ENCODE peak calls at places on chromosomes 16 and 17, in five cellular contexts. V is H1, Q is K562, C is HepG2, J is GM12878. N is an unnamed sample.

GRCh38 chr17:82820278-82821251 is 19.3 kb downstream of the ZNF750 start:
- DNase-seq in V (no peak), Q (no peak), C (no peak), J (no peak), N (no peak)

GRCh38 chr16:84032458-84033178 is 10.0 kb downstream of the SLC38A8 start:
- DNase-seq in V (no peak), Q (no peak), C (no peak), J (no peak), N (no peak)

GRCh38 chr17:32732296-32732642 is 144.7 kb downstream of the MYO1D start:
- DNase-seq in V (no peak), Q (no peak), C (no peak), J (no peak), N (no peak)

GRCh38 chr17:50689956-50690886 is 17.5 kb downstream of the ANKRD40 start:
- DNase-seq in V (no peak), Q (no peak), C (no peak), J (no peak), N (no peak)

GRCh38 chr16:17339764-17340541 is 130.8 kb downstream of the XYLT1 start:
- DNase-seq in V (no peak), Q (no peak), C (no peak), J (no peak), N (no peak)

GRCh38 chr17:30334421-30334820 is 564 bp upstream of the TMIGD1 start:
- DNase-seq in V (no peak), Q (no peak), C (no peak), J (no peak), N (no peak)

GRCh38 chr17:57915532-57915931 is 39.7 kb downstream of the CUEDC1 start:
- DNase-seq in V (no peak), Q (no peak), C (no peak), J (no peak), N (no peak)

GRCh38 chr16:84950906-84951305 is 60.4 kb downstream of the ZDHHC7 start:
- DNase-seq in V (no peak), Q (peak; percentile 62), C (peak; percentile 69), J (no peak), N (no peak)

GRCh38 chr16:14013571-14014283 is 57.4 kb upstream of the MRTFB start:
- DNase-seq in V (no peak), Q (no peak), C (peak; percentile 77), J (no peak), N (no peak)

GRCh38 chr17:3213587-3213986 is 6.1 kb downstream of the OR1A1 start:
- DNase-seq in V (no peak), Q (no peak), C (no peak), J (no peak), N (peak; percentile 31)

GRCh38 chr16:2532494-2533141 is 1.4 kb upstream of the CEMP1 start:
- DNase-seq in V (peak; percentile 86), Q (peak; percentile 56), C (peak; percentile 66), J (peak; percentile 39), N (peak; percentile 64)

GRCh38 chr17:539766-540165 is 174.9 kb downstream of the VPS53 start:
- DNase-seq in V (no peak), Q (no peak), C (no peak), J (no peak), N (no peak)

GRCh38 chr17:66636111-66636510 is 198.8 kb upstream of the CACNG5 start:
- DNase-seq in V (no peak), Q (no peak), C (no peak), J (no peak), N (no peak)

GRCh38 chr16:27323781-27324561 is 10.2 kb downstream of the IL4R start:
- DNase-seq in V (no peak), Q (no peak), C (no peak), J (no peak), N (no peak)

GRCh38 chr17:78986048-78986648 is 6.4 kb upstream of the LGALS3BP start:
- DNase-seq in V (no peak), Q (peak; percentile 72), C (peak; percentile 43), J (no peak), N (no peak)

GRCh38 chr17:27893834-27894503 is 804 bp upstream of the LYRM9 start:
- DNase-seq in V (no peak), Q (no peak), C (no peak), J (no peak), N (no peak)

GRCh38 chr17:29709861-29710849 is 87.4 kb upstream of the CORO6 start:
- DNase-seq in V (no peak), Q (no peak), C (no peak), J (no peak), N (no peak)

GRCh38 chr16:69903851-69904250 is 47.3 kb upstream of the CLEC18A start:
- DNase-seq in V (no peak), Q (no peak), C (no peak), J (no peak), N (no peak)

GRCh38 chr17:3946711-3947235 is 17.5 kb downstream of the ATP2A3 start:
- DNase-seq in V (no peak), Q (no peak), C (no peak), J (no peak), N (no peak)

GRCh38 chr17:596763-597644 is 117.6 kb downstream of the VPS53 start:
- DNase-seq in V (no peak), Q (peak; percentile 15), C (no peak), J (no peak), N (peak; percentile 75)

GRCh38 chr16:27427538-27427937 is 25.6 kb downstream of the IL21R start:
- DNase-seq in V (no peak), Q (no peak), C (no peak), J (no peak), N (no peak)

GRCh38 chr17:11493947-11494346 is 104.3 kb upstream of the DNAH9 start:
- DNase-seq in V (no peak), Q (no peak), C (no peak), J (no peak), N (no peak)

GRCh38 chr17:6279659-6280058 is 155.3 kb downstream of the AIPL1 start:
- DNase-seq in V (peak; percentile 74), Q (peak; percentile 9), C (peak; percentile 38), J (no peak), N (peak; percentile 56)

GRCh38 chr17:2025622-2026309 is 632 bp upstream of the RTN4RL1 start:
- DNase-seq in V (peak; percentile 70), Q (peak; percentile 54), C (peak; percentile 60), J (no peak), N (no peak)
- TF ChIP-seq ATF3 in V (no peak), Q (no peak), C (no peak), J (no peak), N (no peak)

GRCh38 chr16:66617728-66618127 is 13.2 kb downstream of the CMTM3 start:
- DNase-seq in V (no peak), Q (peak; percentile 84), C (no peak), J (no peak), N (no peak)
- TF ChIP-seq SRF in V (no peak), Q (no peak), C (no peak), J (no peak), N (peak; percentile 9)

GRCh38 chr16:8831450-8832382 is 34.1 kb downstream of the PMM2 start:
- DNase-seq in V (peak; percentile 80), Q (no peak), C (no peak), J (no peak), N (no peak)
- TF ChIP-seq SIN3A in V (no peak), Q (no peak), C (no peak), J (no peak), N (no peak)

GRCh38 chr17:39236383-39236927 is 10.7 kb upstream of the STAC2 start:
- DNase-seq in V (no peak), Q (peak; percentile 7), C (no peak), J (no peak), N (no peak)

GRCh38 chr17:39236981-39237441 is 11.3 kb upstream of the STAC2 start:
- DNase-seq in V (no peak), Q (peak; percentile 11), C (no peak), J (no peak), N (no peak)

GRCh38 chr17:39240631-39241030 is 14.9 kb upstream of the STAC2 start:
- DNase-seq in V (no peak), Q (no peak), C (no peak), J (no peak), N (no peak)

GRCh38 chr17:39237586-39237985 is 11.8 kb upstream of the STAC2 start:
- DNase-seq in V (no peak), Q (no peak), C (no peak), J (no peak), N (no peak)

DNA sequence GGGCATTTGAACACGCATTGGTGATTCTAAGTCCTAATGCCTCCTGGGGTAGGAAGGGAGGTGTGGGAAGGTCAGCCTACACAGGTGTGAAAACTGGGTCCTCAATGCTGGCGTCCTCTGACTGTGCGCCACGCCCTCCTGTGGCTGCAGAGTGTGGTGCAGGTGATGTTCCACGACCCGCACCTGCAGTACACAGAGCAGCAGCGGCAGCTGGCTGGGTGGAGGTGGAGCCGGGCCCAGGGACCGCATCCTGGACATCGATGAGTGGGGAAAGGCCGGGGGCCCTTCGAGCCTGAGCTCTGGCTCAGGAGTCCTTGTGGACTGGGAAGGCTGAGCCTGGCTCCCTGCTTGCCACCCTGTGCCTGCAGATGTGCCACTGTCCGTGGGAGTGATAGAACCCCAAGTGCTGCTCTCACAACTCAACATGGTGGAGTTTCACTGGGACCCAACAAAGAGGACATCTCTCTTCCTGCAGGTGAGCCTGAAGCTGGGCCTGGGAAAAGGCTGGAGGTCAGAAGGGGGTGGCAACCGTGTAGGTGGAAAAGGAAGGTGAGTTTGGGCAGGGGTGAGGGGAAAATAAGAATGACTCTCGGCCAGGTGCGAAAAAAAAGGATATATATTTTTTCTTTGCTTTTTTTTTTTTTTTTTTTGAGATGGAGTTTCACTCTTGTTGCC is 14.0 kb upstream of the STAC2 start:
- DNase-seq in V (peak; percentile 94), Q (peak; percentile 72), C (peak; percentile 55), J (no peak), N (peak; percentile 59)
- TF ChIP-seq ATF3 in V (no peak), Q (no peak), C (no peak), J (no peak), N (no peak)

GRCh38 chr16:56372938-56373337 is 52.4 kb downstream of the AMFR start:
- DNase-seq in V (no peak), Q (no peak), C (no peak), J (no peak), N (no peak)

GRCh38 chr16:56372013-56372634 is 53.2 kb downstream of the AMFR start:
- DNase-seq in V (no peak), Q (no peak), C (no peak), J (no peak), N (no peak)

GRCh38 chr16:56370185-56370584 is 55.2 kb downstream of the AMFR start:
- DNase-seq in V (no peak), Q (no peak), C (no peak), J (no peak), N (no peak)

GRCh38 chr16:56370836-56371235 is 54.5 kb downstream of the AMFR start:
- DNase-seq in V (no peak), Q (no peak), C (no peak), J (no peak), N (no peak)

GRCh38 chr16:56371383-56371937 is 53.9 kb downstream of the AMFR start:
- DNase-seq in V (no peak), Q (no peak), C (no peak), J (no peak), N (no peak)
- TF ChIP-seq SRF in V (no peak), Q (no peak), C (no peak), J (no peak), N (no peak)

DNA sequence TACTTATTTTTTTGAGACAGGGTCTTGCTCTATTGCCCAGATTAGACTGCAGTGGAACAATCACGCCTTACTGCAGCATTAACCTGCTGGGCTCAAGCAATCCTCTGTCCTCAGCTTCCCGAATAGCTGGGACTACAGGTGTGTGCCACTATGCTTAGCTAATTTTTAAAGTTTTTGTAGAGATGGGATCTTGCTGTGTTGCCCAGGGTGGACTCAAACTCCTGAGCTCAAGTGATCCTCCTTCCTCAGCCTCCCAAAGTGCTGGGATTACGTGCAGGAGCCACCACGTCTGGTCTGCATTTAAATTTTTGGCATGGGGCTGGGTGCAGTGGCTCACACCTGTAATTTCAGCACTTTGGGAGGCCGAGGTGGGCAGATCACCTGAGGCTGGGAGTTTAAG is 41.0 kb upstream of the INTS2 start:
- DNase-seq in V (no peak), Q (no peak), C (no peak), J (no peak), N (no peak)
- TF ChIP-seq SIN3A in V (no peak), Q (no peak), C (no peak), J (no peak), N (no peak)